ENCODE peak calls at places on chromosomes 1 and 21, in seven cellular contexts. V is KG1; U is iris pigment epithelial cell; G is psoas muscle; M is left colon; A is neural progenitor cell; X is activated CD8-positive, alpha-beta memory T cell treated with anti-CD3 and anti-CD28 coated beads for 24 hours. I is an unnamed sample.

GRCh38 chr1:201536542-201536941 is 2.4 kb upstream of the NAV1 start:
- DNase-seq in U (peak; percentile 88), A (no peak), X (no peak), G (peak; percentile 69), V (no peak), M (no peak), I (peak; percentile 95)

GRCh38 chr1:227901906-227902640 is 45.7 kb downstream of the WNT9A start:
- DNase-seq in V (no peak), A (peak; percentile 41), U (peak; percentile 35), G (no peak), M (no peak), X (no peak), I (no peak)

GRCh38 chr1:50913954-50914353 is 46.1 kb downstream of the FAF1 start:
- DNase-seq in M (no peak), U (peak; percentile 21), A (no peak), G (no peak), X (no peak), V (no peak), I (no peak)

GRCh38 chr1:20152599-20152930 is 13.4 kb downstream of the PLA2G2F start:
- DNase-seq in A (no peak), G (no peak), U (no peak), M (no peak), X (no peak), V (no peak), I (no peak)

GRCh38 chr21:33396966-33397365 is 6.2 kb upstream of the IFNGR2 start:
- DNase-seq in X (no peak), G (no peak), M (no peak), V (no peak), A (no peak), U (peak; percentile 95), I (no peak)

GRCh38 chr21:44910229-44911065 is 10.3 kb downstream of the ITGB2 start:
- DNase-seq in U (no peak), M (no peak), A (no peak), V (no peak), X (no peak), G (no peak), I (no peak)

GRCh38 chr1:182965861-182966260 is 12.9 kb upstream of the SHCBP1L start:
- DNase-seq in U (no peak), X (no peak), M (no peak), A (peak; percentile 43), V (no peak), G (no peak), I (no peak)

GRCh38 chr1:166036092-166036491 is 130.7 kb downstream of the FAM78B start:
- DNase-seq in A (no peak), G (no peak), M (no peak), X (no peak), V (no peak), U (no peak), I (no peak)

GRCh38 chr1:153617677-153618076 is 1.6 kb upstream of the S100A14 start:
- DNase-seq in U (no peak), X (peak; percentile 91), M (peak; percentile 86), A (peak; percentile 69), V (peak; percentile 39), G (peak; percentile 81), I (no peak)

GRCh38 chr1:59214764-59215208 is 82.1 kb upstream of the FGGY start:
- DNase-seq in V (no peak), G (no peak), X (no peak), M (peak; percentile 13), A (no peak), U (peak; percentile 24), I (no peak)

I was measured in foreskin fibroblast.